ENCODE peak calls at places on chromosomes 13 and 19, in five cellular contexts. D, O, Y, N and H are unnamed samples.

GRCh38 chr19:4183967-4184717 is 1.7 kb downstream of the ANKRD24 start:
- DNase-seq in O (no peak), D (no peak), Y (no peak), N (peak; percentile 52), H (no peak)

GRCh38 chr19:6087074-6087506 is 23.2 kb downstream of the RFX2 start:
- DNase-seq in Y (no peak), D (peak; percentile 59), N (peak; percentile 69), O (no peak), H (no peak)

GRCh38 chr19:44002212-44002565 is 568 bp upstream of the ZNF230 start:
- DNase-seq in O (no peak), D (no peak), N (no peak), Y (no peak), H (no peak)

GRCh38 chr19:56111601-56112312 is 9.3 kb downstream of the ZNF787 start:
- DNase-seq in N (no peak), O (no peak), D (no peak), Y (no peak), H (no peak)

GRCh38 chr13:75226755-75227435 is 255.1 kb downstream of the TBC1D4 start:
- DNase-seq in D (peak; percentile 5), Y (peak; percentile 62), O (peak; percentile 88), N (no peak), H (peak; percentile 89)

GRCh38 chr13:97121894-97122293 is 100.2 kb upstream of the MBNL2 start:
- DNase-seq in D (peak; percentile 84), N (no peak), O (peak; percentile 67), Y (peak; percentile 37), H (peak; percentile 53)

GRCh38 chr13:25890671-25891212 is 161.1 kb downstream of the SHISA2 start:
- DNase-seq in O (peak; percentile 27), D (no peak), N (no peak), Y (no peak), H (no peak)

GRCh38 chr19:55546822-55547614 is 1.7 kb upstream of the SBK3 start:
- DNase-seq in Y (peak; percentile 46), D (no peak), O (peak; percentile 26), N (no peak), H (peak; percentile 92)

GRCh38 chr19:3907626-3908265 is 25.1 kb upstream of the NMRK2 start:
- DNase-seq in Y (no peak), N (no peak), O (no peak), D (no peak), H (no peak)

GRCh38 chr19:558770-559439 is 13.5 kb upstream of the BSG start:
- DNase-seq in N (peak; percentile 39), Y (peak; percentile 85), D (peak; percentile 60), O (no peak), H (no peak)

GRCh38 chr19:11239377-11240000 is at the start of gene ANGPTL8:
- DNase-seq in D (no peak), N (no peak), Y (no peak), O (no peak), H (no peak)

GRCh38 chr19:55613396-55613795 is 7.9 kb downstream of the ZNF865 start:
- DNase-seq in N (no peak), Y (no peak), D (no peak), O (no peak), H (no peak)

GRCh38 chr19:47509973-47510372 is 4.9 kb downstream of the NAPA start:
- DNase-seq in Y (no peak), D (no peak), N (no peak), O (peak; percentile 61), H (peak; percentile 2)

GRCh38 chr13:53775807-53776206 is 747.2 kb downstream of the OLFM4 start:
- DNase-seq in N (no peak), Y (no peak), O (no peak), D (peak; percentile 18), H (peak; percentile 6)

GRCh38 chr13:30735025-30735967 is at the start of gene ALOX5AP:
- DNase-seq in O (no peak), N (no peak), Y (no peak), D (no peak), H (no peak)

GRCh38 chr13:111482126-111482525 is 161.7 kb downstream of the TEX29 start:
- DNase-seq in Y (no peak), N (no peak), D (no peak), O (no peak), H (no peak)

GRCh38 chr13:73162912-73163911 is 104.4 kb downstream of the KLF5 start:
- DNase-seq in N (no peak), Y (no peak), O (peak; percentile 62), D (no peak), H (peak; percentile 62)

GRCh38 chr19:45140533-45140932 is 20.2 kb downstream of the NKPD1 start:
- DNase-seq in N (no peak), O (no peak), Y (no peak), D (no peak), H (no peak)

GRCh38 chr19:3471954-3472655 is 8.2 kb downstream of the SMIM24 start:
- DNase-seq in Y (peak; percentile 32), D (no peak), N (peak; percentile 80), O (no peak), H (peak; percentile 8)

GRCh38 chr13:70388935-70389334 is 280.7 kb upstream of the KLHL1 start:
- DNase-seq in O (no peak), N (no peak), D (no peak), Y (no peak), H (peak; percentile 20)
- H3K4me1 ChIP-seq in O (no peaks in the 10 kb centered on the region), N (peaks cover 24% of the 10 kb centered on the region), D (no peaks in the 10 kb centered on the region), Y (no peaks in the 10 kb centered on the region), H (peaks cover 17% of the 10 kb centered on the region)

GRCh38 chr13:79935121-79935520 is 405.8 kb downstream of the SPRY2 start:
- DNase-seq in N (no peak), O (no peak), Y (no peak), D (no peak), H (no peak)
- H3K9ac ChIP-seq in N (no peak overlapping the region), O (no peak overlapping the region), Y (peak overlapping the region; percentile 87), D (no peak overlapping the region), H (peak overlapping the region; percentile 76)

GRCh38 chr13:40626566-40626965 is 39.9 kb downstream of the FOXO1 start:
- DNase-seq in O (no peak), Y (no peak), D (no peak), N (no peak), H (no peak)

GRCh38 chr13:40631605-40632004 is 34.8 kb downstream of the FOXO1 start:
- DNase-seq in O (no peak), Y (no peak), N (no peak), D (no peak), H (no peak)

GRCh38 chr13:40632915-40633314 is 33.5 kb downstream of the FOXO1 start:
- DNase-seq in D (no peak), O (no peak), N (no peak), Y (no peak), H (no peak)

GRCh38 chr13:40626977-40627376 is 39.5 kb downstream of the FOXO1 start:
- DNase-seq in Y (no peak), N (no peak), D (no peak), O (no peak), H (no peak)

DNA sequence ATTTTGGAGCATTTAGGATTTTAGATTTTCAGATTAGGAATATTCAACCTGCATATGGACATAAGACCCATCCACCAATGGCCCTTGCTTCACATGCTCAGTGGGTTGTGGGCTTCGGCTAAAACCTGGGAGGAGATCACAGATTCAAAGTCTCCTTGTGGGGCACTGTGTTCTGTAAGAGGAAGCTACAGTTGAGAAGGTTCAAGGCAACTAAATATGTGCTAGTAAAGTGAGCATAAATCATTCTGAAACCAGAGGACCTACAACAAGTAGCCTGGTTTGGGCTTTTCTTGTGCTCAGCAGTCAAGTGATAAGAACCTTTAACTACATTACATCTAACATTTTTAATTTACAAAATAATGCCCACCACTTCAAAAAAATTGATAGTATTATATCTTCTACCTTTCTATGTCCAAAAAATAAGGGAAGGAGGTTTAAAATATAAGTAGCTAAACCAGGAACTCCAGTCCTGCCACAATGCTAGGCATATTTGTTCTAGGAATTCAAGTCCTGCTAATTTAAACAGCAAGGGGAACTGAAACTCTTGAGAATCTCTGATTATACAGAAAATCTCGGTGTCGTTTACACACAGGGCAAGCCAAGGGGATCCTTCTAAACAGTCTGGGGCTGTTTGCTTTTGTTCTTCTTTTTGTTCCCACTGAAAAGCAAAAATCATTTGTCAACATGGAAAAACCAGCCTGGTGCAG is 36.6 kb downstream of the FOXO1 start:
- DNase-seq in O (no peak), Y (no peak), D (no peak), N (no peak), H (no peak)
- H3K4me1 ChIP-seq in O (no peaks in the 10 kb centered on the region), Y (no peaks in the 10 kb centered on the region), D (no peaks in the 10 kb centered on the region), N (peaks cover 6% of the 10 kb centered on the region), H (no peaks in the 10 kb centered on the region)

GRCh38 chr13:37741536-37741935 is 128.0 kb downstream of the TRPC4 start:
- DNase-seq in O (no peak), D (no peak), N (no peak), Y (no peak), H (no peak)
- H3K9ac ChIP-seq in O (no peak overlapping the region), D (no peak overlapping the region), N (no peak overlapping the region), Y (no peak overlapping the region), H (no peak overlapping the region)

DNA sequence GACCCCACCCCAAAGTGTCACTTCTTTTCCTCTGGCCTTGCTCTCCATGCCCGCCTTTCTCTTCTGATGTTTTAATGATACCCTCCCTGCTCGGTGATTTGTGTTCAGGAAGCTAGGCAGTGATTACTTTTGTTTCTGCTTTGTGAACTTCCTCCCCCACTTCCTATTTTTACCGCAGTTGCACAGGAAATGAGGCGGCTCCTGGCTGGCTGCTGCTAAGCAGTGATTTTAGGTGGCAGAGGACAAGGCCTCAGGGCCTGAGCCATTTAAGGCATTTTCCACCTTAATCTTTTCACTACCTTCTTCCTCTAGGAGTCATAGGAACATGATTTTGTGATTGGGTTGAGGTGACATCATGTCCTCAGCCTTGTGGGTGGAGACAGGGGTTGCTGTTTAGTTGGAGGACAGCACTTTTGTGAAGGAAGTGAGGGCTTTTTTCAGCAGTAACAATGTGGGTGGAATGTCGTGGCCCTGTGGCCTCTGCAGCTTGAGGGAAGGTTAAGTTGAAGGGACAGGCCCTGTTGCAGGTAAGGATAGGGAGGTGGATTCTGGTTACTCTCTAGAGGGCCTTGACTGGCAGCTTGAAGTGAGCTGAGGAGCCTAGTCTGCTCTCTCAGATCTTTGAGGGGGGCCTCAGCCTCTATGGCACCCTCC is 15.7 kb downstream of the GARRE1 start:
- DNase-seq in N (peak; percentile 73), O (peak; percentile 70), Y (peak; percentile 72), D (peak; percentile 98), H (peak; percentile 78)
- H3K4me1 ChIP-seq in N (peaks cover 10% of the 10 kb centered on the region), O (peaks cover 31% of the 10 kb centered on the region), Y (peaks cover 13% of the 10 kb centered on the region), D (peaks cover 9% of the 10 kb centered on the region), H (peaks cover 23% of the 10 kb centered on the region)

DNA sequence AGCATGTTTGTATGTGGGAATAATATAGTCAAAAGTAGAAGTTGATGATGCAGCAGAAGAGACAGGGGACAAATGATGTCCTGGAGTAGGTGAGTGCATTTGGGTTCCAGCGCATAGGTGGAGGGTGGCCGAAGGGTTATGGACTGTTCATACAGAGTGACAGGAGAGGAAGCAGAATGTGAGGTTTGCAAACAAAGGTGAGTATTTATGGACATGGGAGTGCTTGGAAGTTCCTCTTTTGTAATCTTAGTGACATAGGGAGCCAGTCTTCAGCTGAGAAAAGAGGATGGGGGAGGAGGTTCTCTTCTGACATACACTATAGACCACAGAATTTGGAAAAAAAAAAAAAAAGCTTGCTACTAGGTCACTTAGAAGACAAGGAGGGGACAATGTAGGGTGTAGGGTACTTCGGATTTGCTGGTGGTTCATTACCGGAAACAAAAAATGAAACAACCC is 331.6 kb downstream of the DLEU7 start:
- DNase-seq in N (no peak), D (no peak), O (no peak), Y (no peak), H (no peak)
- H3K9ac ChIP-seq in N (no peak overlapping the region), D (no peak overlapping the region), O (no peak overlapping the region), Y (peak overlapping the region; percentile 83), H (no peak overlapping the region)